ENCODE peak calls at places on chromosomes 16 and 17, in five cellular contexts. M is mesenchymal stem cell, W is H1, E is H9, B is trophoblast cell. Q is an unnamed sample.

GRCh38 chr17:48610282-48611211 is at the start of gene HOXB7:
- DNase-seq in W (no peak), E (peak), B (peak), M (peak), Q (no peak)

GRCh38 chr17:72165202-72165972 is 44.6 kb downstream of the SOX9 start:
- DNase-seq in M (no peak), W (peak), B (no peak), E (no peak), Q (no peak)

GRCh38 chr17:65531508-65532431 is 29.7 kb downstream of the AXIN2 start:
- DNase-seq in B (peak), E (no peak), M (peak), W (no peak), Q (no peak)

GRCh38 chr16:49009204-49009603 is 272.4 kb downstream of the CBLN1 start:
- DNase-seq in W (no peak), M (no peak), E (no peak), B (no peak), Q (no peak)

GRCh38 chr17:45308016-45308365 is 8.8 kb downstream of the MAP3K14 start:
- DNase-seq in E (no peak), W (no peak), M (no peak), B (no peak), Q (no peak)

GRCh38 chr16:80585764-80586163 is 45.0 kb downstream of the DYNLRB2 start:
- DNase-seq in E (no peak), W (no peak), B (no peak), M (no peak), Q (no peak)

GRCh38 chr17:67619555-67619954 is 98.2 kb upstream of the NOL11 start:
- DNase-seq in B (no peak), M (no peak), W (no peak), E (no peak), Q (no peak)

GRCh38 chr17:75168998-75169397 is 13.8 kb downstream of the SUMO2 start:
- DNase-seq in B (no peak), E (no peak), W (no peak), M (no peak), Q (no peak)

GRCh38 chr17:82400830-82401229 is 17.3 kb upstream of the HEXD start:
- DNase-seq in M (no peak), W (no peak), B (no peak), E (no peak), Q (no peak)

GRCh38 chr16:48099455-48099854 is 56.3 kb downstream of the ABCC12 start:
- DNase-seq in B (no peak), W (no peak), M (no peak), E (peak), Q (no peak)

GRCh38 chr17:35214631-35215273 is 20.6 kb upstream of the SLC35G3 start:
- DNase-seq in E (no peak), W (no peak), M (no peak), B (no peak), Q (no peak)

GRCh38 chr17:70646673-70647072 is 477.3 kb downstream of the KCNJ2 start:
- DNase-seq in M (no peak), E (no peak), B (no peak), W (no peak), Q (no peak)

GRCh38 chr16:50613281-50613991 is 65.2 kb downstream of the NKD1 start:
- DNase-seq in E (no peak), W (no peak), M (peak), B (no peak), Q (no peak)

GRCh38 chr17:47692895-47693666 is 880 bp upstream of the TBKBP1 start:
- DNase-seq in E (peak), M (peak), B (no peak), W (no peak), Q (no peak)

GRCh38 chr17:40004712-40005111 is 10.5 kb upstream of the CSF3 start:
- DNase-seq in B (no peak), M (no peak), E (no peak), W (no peak), Q (no peak)

GRCh38 chr17:62740066-62740465 is 68.0 kb downstream of the MARCHF10 start:
- DNase-seq in M (peak), W (no peak), E (peak), B (peak), Q (no peak)

GRCh38 chr17:9805769-9806168 is 14.4 kb upstream of the DHRS7C start:
- DNase-seq in M (no peak), B (no peak), W (no peak), E (no peak), Q (no peak)

GRCh38 chr16:20944861-20945390 is 44.4 kb downstream of the LYRM1 start:
- DNase-seq in B (no peak), M (peak), E (no peak), W (no peak), Q (no peak)

GRCh38 chr16:52553322-52553721 is 6.4 kb upstream of the TOX3 start:
- DNase-seq in M (no peak), B (no peak), E (no peak), W (no peak), Q (no peak)

GRCh38 chr17:42889809-42890208 is 10.8 kb upstream of the G6PC1 start:
- DNase-seq in B (no peak), E (no peak), W (no peak), M (no peak), Q (no peak)

GRCh38 chr17:69540356-69540755 is 125.9 kb downstream of the MAP2K6 start:
- DNase-seq in M (no peak), W (no peak), B (no peak), E (no peak), Q (no peak)

GRCh38 chr17:16104189-16104588 is 104.6 kb downstream of the TTC19 start:
- DNase-seq in E (no peak), W (no peak), B (no peak), M (no peak), Q (no peak)

GRCh38 chr17:48441231-48441711 is 11.3 kb upstream of the SKAP1 start:
- DNase-seq in W (no peak), B (no peak), E (no peak), M (no peak), Q (no peak)

GRCh38 chr16:35743101-35743692 is 2283.8 kb downstream of the TP53TG3F start:
- DNase-seq in W (no peak), B (no peak), E (no peak), M (no peak), Q (no peak)

GRCh38 chr17:56834380-56835258 is 668 bp downstream of the DGKE start:
- DNase-seq in E (peak), W (peak), B (peak), M (peak), Q (peak)

GRCh38 chr16:67555795-67556212 is 6.5 kb upstream of the CTCF start:
- DNase-seq in M (peak), B (no peak), E (no peak), W (no peak), Q (no peak)

GRCh38 chr17:63579633-63580032 is 21.1 kb upstream of the TACO1 start:
- DNase-seq in M (no peak), W (no peak), B (no peak), E (peak), Q (no peak)

GRCh38 chr16:85098565-85098964 is 13.7 kb downstream of the CIBAR2 start:
- DNase-seq in W (no peak), B (no peak), E (no peak), M (peak), Q (no peak)

GRCh38 chr16:11250786-11251524 is 5.0 kb downstream of the SOCS1 start:
- DNase-seq in W (no peak), B (no peak), M (no peak), E (no peak), Q (no peak)

GRCh38 chr16:56263711-56264608 is 72.7 kb downstream of the GNAO1 start:
- DNase-seq in W (no peak), M (no peak), E (no peak), B (no peak), Q (no peak)

GRCh38 chr16:53952215-53953208 is 248.6 kb downstream of the FTO start:
- DNase-seq in E (no peak), B (no peak), M (peak), W (no peak), Q (no peak)

GRCh38 chr16:29664133-29664912 is 1.3 kb downstream of the SPN start:
- DNase-seq in B (no peak), M (no peak), W (no peak), E (no peak), Q (no peak)

GRCh38 chr16:57992084-57992483 is 8.4 kb downstream of the ZNF319 start:
- DNase-seq in W (no peak), B (no peak), M (no peak), E (no peak), Q (no peak)

GRCh38 chr17:6684881-6685767 is 28.0 kb downstream of the SLC13A5 start:
- DNase-seq in B (no peak), E (no peak), M (no peak), W (no peak), Q (no peak)
- H2BK12ac ChIP-seq in B (no peak), E (no peak), M (no peak), W (no peak), Q (no peak)

GRCh38 chr17:55432358-55433028 is 10.9 kb upstream of the MMD start:
- DNase-seq in W (no peak), B (peak), M (peak), E (no peak), Q (no peak)
- H2BK5ac ChIP-seq in W (no peak), B (peak), M (no peak), E (no peak), Q (no peak)

GRCh38 chr17:77421635-77421982 is 280.8 kb downstream of the SEC14L1 start:
- DNase-seq in E (no peak), B (no peak), W (no peak), M (no peak), Q (no peak)
- H3K18ac ChIP-seq in E (no peak), B (peak), W (peak), M (peak), Q (peak)

GRCh38 chr16:3190949-3191353 is 2.9 kb downstream of the OR1F1 start:
- DNase-seq in M (no peak), B (no peak), W (no peak), E (no peak), Q (no peak)
- H2BK12ac ChIP-seq in M (no peak), B (no peak), W (peak), E (no peak), Q (no peak)

GRCh38 chr17:2059125-2059836 is 4.4 kb downstream of the HIC1 start:
- DNase-seq in M (no peak), E (peak), W (peak), B (no peak), Q (no peak)
- H2BK5ac ChIP-seq in M (no peak), E (no peak), W (no peak), B (no peak), Q (no peak)

GRCh38 chr17:80261159-80261894 is 675 bp downstream of the RNF213 start:
- DNase-seq in M (peak), E (peak), W (peak), B (peak), Q (peak)
- H3K18ac ChIP-seq in M (peak), E (peak), W (peak), B (peak), Q (peak)